ENCODE peak calls at places on chromosomes 3 and 15, in four cellular contexts. M is testis, W is uterus, F is right lobe of liver. L is an unnamed sample.

GRCh38 chr15:92930061-92930460 is 29.9 kb downstream of the CHD2 start:
- DNase-seq in M (no peak), W (no peak), F (no peak), L (no peak)

GRCh38 chr3:28406241-28406640 is 57.6 kb upstream of the AZI2 start:
- DNase-seq in M (no peak), W (no peak), F (no peak), L (no peak)

GRCh38 chr3:190862209-190863118 is at the start of gene GMNC:
- DNase-seq in M (peak; percentile 91), W (peak; percentile 60), F (peak; percentile 97), L (peak; percentile 63)

GRCh38 chr3:155308831-155309230 is 15.3 kb upstream of the STRIT1 start:
- DNase-seq in M (no peak), W (no peak), F (no peak), L (no peak)

GRCh38 chr3:86180696-86181095 is 810.3 kb downstream of the VGLL3 start:
- DNase-seq in M (peak; percentile 55), W (no peak), F (no peak), L (no peak)

GRCh38 chr15:60787737-60788513 is 309.0 kb upstream of the ICE2 start:
- DNase-seq in M (no peak), W (no peak), F (no peak), L (no peak)

GRCh38 chr15:61621146-61621545 is 392.0 kb upstream of the RORA start:
- DNase-seq in M (peak; percentile 63), W (no peak), F (peak; percentile 67), L (no peak)

GRCh38 chr3:49786357-49787181 is at the start of gene IP6K1:
- DNase-seq in M (peak; percentile 100), W (peak; percentile 100), F (peak; percentile 100), L (peak; percentile 100)

GRCh38 chr15:44726568-44727461 is 9.5 kb upstream of the TRIM69 start:
- DNase-seq in M (peak; percentile 18), W (no peak), F (no peak), L (peak; percentile 58)

GRCh38 chr15:74432968-74433591 is 678 bp downstream of the SEMA7A start:
- DNase-seq in M (no peak), W (no peak), F (no peak), L (no peak)

GRCh38 chr3:126516152-126516935 is 1.2 kb downstream of the UROC1 start:
- DNase-seq in M (no peak), W (no peak), F (no peak), L (no peak)

GRCh38 chr15:62888628-62889027 is 153.9 kb upstream of the TPM1 start:
- DNase-seq in M (no peak), W (no peak), F (no peak), L (no peak)

GRCh38 chr15:26201177-26201858 is 338.2 kb upstream of the ATP10A start:
- DNase-seq in M (no peak), W (no peak), F (no peak), L (no peak)

GRCh38 chr15:80693682-80694623 is 1.2 kb upstream of the ABHD17C start:
- DNase-seq in M (no peak), W (no peak), F (no peak), L (no peak)

GRCh38 chr15:80778964-80779657 is at the start of gene CEMIP:
- DNase-seq in M (peak; percentile 87), W (peak; percentile 67), F (peak; percentile 73), L (peak; percentile 76)

GRCh38 chr3:123137001-123137400 is 64.7 kb upstream of the SEC22A start:
- DNase-seq in M (no peak), W (no peak), F (no peak), L (no peak)

GRCh38 chr3:72254483-72254882 is 469.5 kb upstream of the PROK2 start:
- DNase-seq in M (no peak), W (no peak), F (no peak), L (no peak)

GRCh38 chr15:65556622-65557021 is 26.4 kb downstream of the HACD3 start:
- DNase-seq in M (no peak), W (no peak), F (no peak), L (no peak)

GRCh38 chr3:196992461-196993065 is 23.9 kb upstream of the PIGZ start:
- DNase-seq in M (no peak), W (no peak), F (peak; percentile 30), L (no peak)

GRCh38 chr3:155870945-155871745 is 695 bp downstream of the GMPS start:
- DNase-seq in M (peak; percentile 71), W (peak; percentile 50), F (peak; percentile 72), L (peak; percentile 30)

GRCh38 chr3:40505599-40506462 is at the start of gene ZNF620:
- DNase-seq in M (peak; percentile 90), W (peak; percentile 73), F (peak; percentile 85), L (peak; percentile 34)
- TF ChIP-seq POLR2A in M (no peak), W (no peak), F (peak; percentile 79), L (no peak)

GRCh38 chr3:179347383-179348194 is at the start of gene MFN1:
- DNase-seq in M (peak; percentile 98), W (peak; percentile 95), F (peak; percentile 96), L (peak; percentile 91)
- TF ChIP-seq POLR2A in M (peak; percentile 47), W (peak; percentile 82), F (peak; percentile 68), L (peak; percentile 79)

GRCh38 chr15:78299302-78300102 is at the start of gene SKIC8:
- DNase-seq in M (peak; percentile 94), W (peak; percentile 93), F (peak; percentile 94), L (peak; percentile 67)
- TF ChIP-seq POLR2A in M (no peak), W (peak; percentile 30), F (peak; percentile 79), L (peak; percentile 97)

GRCh38 chr3:9397911-9398714 is 698 bp downstream of the SETD5 start:
- DNase-seq in M (peak; percentile 53), W (peak; percentile 47), F (peak; percentile 66), L (no peak)

GRCh38 chr3:9401986-9402385 is 4.6 kb downstream of the SETD5 start:
- DNase-seq in M (no peak), W (no peak), F (no peak), L (no peak)

GRCh38 chr3:9400626-9401025 is 3.2 kb downstream of the SETD5 start:
- DNase-seq in M (no peak), W (no peak), F (no peak), L (no peak)

GRCh38 chr3:9398715-9399708 is 1.6 kb downstream of the SETD5 start:
- DNase-seq in M (peak; percentile 27), W (no peak), F (no peak), L (no peak)

DNA sequence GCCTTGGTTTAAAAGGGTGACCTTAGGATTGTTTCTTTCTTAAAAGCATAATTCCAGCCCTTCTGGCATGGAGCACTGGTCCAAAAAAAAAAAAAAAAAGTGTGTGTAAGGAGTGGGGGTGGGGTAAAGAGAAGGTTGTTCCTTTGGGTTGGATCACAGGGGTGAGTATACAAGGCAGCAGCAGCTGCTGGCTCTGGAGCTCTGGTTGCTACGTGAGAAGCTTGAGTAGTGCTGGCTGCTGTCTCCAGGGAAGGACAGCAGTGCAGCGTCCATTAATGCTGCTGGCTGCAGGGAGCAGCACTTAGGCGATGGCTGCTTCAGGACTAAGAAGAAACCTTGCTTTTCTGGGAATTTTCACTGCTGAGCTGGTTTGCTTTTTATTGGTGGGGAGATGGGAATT is 2.3 kb downstream of the SETD5 start:
- DNase-seq in M (peak; percentile 92), W (peak; percentile 75), F (peak; percentile 76), L (peak; percentile 42)
- TF ChIP-seq POLR2A in M (no peak), W (no peak), F (peak; percentile 28), L (no peak)

GRCh38 chr3:32684800-32685603 is at the start of gene CNOT10:
- DNase-seq in M (peak; percentile 97), W (peak; percentile 93), F (peak; percentile 96), L (peak; percentile 92)
- TF ChIP-seq POLR2A in M (no peak), W (peak; percentile 64), F (peak; percentile 58), L (peak; percentile 67)

GRCh38 chr15:57382222-57382621 is 5.9 kb downstream of the CGNL1 start:
- DNase-seq in M (peak; percentile 36), W (no peak), F (peak; percentile 72), L (no peak)
- TF ChIP-seq POLR2A in M (no peak), W (no peak), F (no peak), L (no peak)